ENCODE peak calls at places on chromosomes 7 and 10, in five cellular contexts. K is HCT116, X is RWPE1, W is suprapubic skin, G is B cell. F is an unnamed sample.

GRCh38 chr7:155001756-155002410 is 1.0 kb downstream of the PAXIP1 start:
- DNase-seq in K (no peak), X (no peak), W (no peak), G (no peak), F (peak)

GRCh38 chr7:121479466-121479865 is 83.4 kb upstream of the FAM3C start:
- DNase-seq in K (no peak), X (no peak), W (no peak), G (no peak), F (no peak)

GRCh38 chr10:98967601-98968000 is 268.1 kb downstream of the HPSE2 start:
- DNase-seq in K (no peak), X (no peak), W (no peak), G (no peak), F (no peak)

GRCh38 chr7:139762886-139763285 is 14.9 kb downstream of the HIPK2 start:
- DNase-seq in K (no peak), X (no peak), W (no peak), G (no peak), F (no peak)

GRCh38 chr7:133652547-133652946 is 399.7 kb downstream of the EXOC4 start:
- DNase-seq in K (no peak), X (no peak), W (no peak), G (no peak), F (no peak)

GRCh38 chr7:5692112-5692844 is 89.2 kb downstream of the RNF216 start:
- DNase-seq in K (no peak), X (peak), W (peak), G (no peak), F (no peak)

GRCh38 chr10:115093776-115094361 is 704 bp downstream of the ATRNL1 start:
- DNase-seq in K (no peak), X (no peak), W (no peak), G (no peak), F (peak)

GRCh38 chr7:128919241-128919640 is 8.7 kb upstream of the KCP start:
- DNase-seq in K (no peak), X (no peak), W (peak), G (peak), F (peak)

GRCh38 chr7:159027091-159027802 is 117.4 kb downstream of the VIPR2 start:
- DNase-seq in K (no peak), X (peak), W (peak), G (no peak), F (no peak)

GRCh38 chr7:25235471-25235870 is 7.2 kb upstream of the NPVF start:
- DNase-seq in K (no peak), X (no peak), W (no peak), G (no peak), F (no peak)

GRCh38 chr7:43522406-43523156 is 60.3 kb upstream of the STK17A start:
- DNase-seq in K (no peak), X (peak), W (no peak), G (no peak), F (no peak)

GRCh38 chr7:1403844-1404404 is 55.3 kb downstream of the MICALL2 start:
- DNase-seq in K (no peak), X (no peak), W (no peak), G (no peak), F (no peak)

GRCh38 chr10:31142026-31142425 is 110.4 kb upstream of the ZNF438 start:
- DNase-seq in K (no peak), X (no peak), W (no peak), G (no peak), F (no peak)

GRCh38 chr10:111650088-111650487 is 533.5 kb downstream of the GPAM start:
- DNase-seq in K (no peak), X (no peak), W (no peak), G (no peak), F (no peak)

GRCh38 chr7:121301441-121302213 is 27.2 kb upstream of the WNT16 start:
- DNase-seq in K (no peak), X (no peak), W (no peak), G (no peak), F (no peak)

GRCh38 chr10:129564923-129565322 is 97.9 kb downstream of the MGMT start:
- DNase-seq in K (no peak), X (no peak), W (no peak), G (no peak), F (no peak)

GRCh38 chr10:5492929-5493576 is 6.3 kb downstream of the CALML5 start:
- DNase-seq in K (no peak), X (no peak), W (peak), G (no peak), F (no peak)

GRCh38 chr10:47452495-47453434 is 31.1 kb downstream of the ANXA8 start:
- DNase-seq in K (no peak), X (no peak), W (peak), G (no peak), F (peak)

GRCh38 chr10:4285121-4285520 is 500.1 kb upstream of the KLF6 start:
- DNase-seq in K (no peak), X (no peak), W (no peak), G (no peak), F (no peak)

GRCh38 chr10:51377932-51378206 is 303.6 kb downstream of the PRKG1 start:
- DNase-seq in K (no peak), X (no peak), W (no peak), G (no peak), F (no peak)

GRCh38 chr10:30503700-30504462 is 69.9 kb downstream of the MAP3K8 start:
- DNase-seq in K (no peak), X (no peak), W (no peak), G (no peak), F (no peak)

GRCh38 chr10:121975295-121976086 is 474 bp upstream of the NSMCE4A start:
- DNase-seq in K (no peak), X (no peak), W (no peak), G (no peak), F (no peak)

GRCh38 chr7:125130173-125130572 is 200.5 kb upstream of the POT1 start:
- DNase-seq in K (no peak), X (no peak), W (no peak), G (no peak), F (no peak)

GRCh38 chr10:96321822-96322221 is 17.6 kb downstream of the DNTT start:
- DNase-seq in K (no peak), X (no peak), W (no peak), G (no peak), F (no peak)
- TF ChIP-seq CTCF in K (peak), X (no peak), W (no peak), G (no peak), F (no peak)

GRCh38 chr10:101012525-101013364 is 13.1 kb downstream of the LZTS2 start:
- DNase-seq in K (peak), X (peak), W (peak), G (peak), F (peak)

GRCh38 chr10:101011517-101012423 is 12.2 kb downstream of the LZTS2 start:
- DNase-seq in K (no peak), X (no peak), W (no peak), G (no peak), F (no peak)

GRCh38 chr10:101014230-101014884 is 14.7 kb downstream of the LZTS2 start:
- DNase-seq in K (no peak), X (peak), W (peak), G (peak), F (peak)

GRCh38 chr10:101014966-101015581 is 15.5 kb downstream of the LZTS2 start:
- DNase-seq in K (no peak), X (peak), W (no peak), G (no peak), F (no peak)

DNA sequence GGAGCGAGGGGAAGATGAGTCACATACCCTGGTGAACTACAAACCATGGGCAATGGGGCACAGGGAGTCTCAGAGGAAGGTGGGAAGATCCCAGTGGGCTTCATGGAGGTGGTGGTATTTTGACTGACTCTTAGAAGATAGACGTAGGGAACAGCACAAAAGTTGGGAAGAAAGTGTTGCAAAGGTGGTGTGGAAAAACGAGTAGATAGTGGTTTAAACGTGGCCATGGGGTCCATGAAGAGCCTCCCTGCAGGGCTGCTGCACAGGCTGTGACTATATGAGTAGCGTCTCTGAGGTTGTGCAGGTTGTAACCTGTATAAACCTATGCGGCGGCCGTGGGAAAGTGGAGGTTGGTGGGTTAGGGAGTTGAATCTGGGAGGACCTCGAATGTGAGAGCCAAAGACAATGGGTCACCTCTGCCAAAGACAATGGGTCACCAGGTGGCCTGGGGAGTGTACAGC is 13.8 kb downstream of the LZTS2 start:
- DNase-seq in K (no peak), X (no peak), W (no peak), G (no peak), F (no peak)
- TF ChIP-seq CTCF in K (peak), X (no peak), W (no peak), G (no peak), F (no peak)

GRCh38 chr7:143129051-143129450 is 2.8 kb upstream of the PIP start:
- DNase-seq in K (no peak), X (no peak), W (no peak), G (no peak), F (no peak)
- TF ChIP-seq CTCF in K (no peak), X (no peak), W (no peak), G (no peak), F (no peak)

GRCh38 chr7:123143206-123143605 is 56.6 kb downstream of the SLC13A1 start:
- DNase-seq in K (no peak), X (no peak), W (no peak), G (no peak), F (no peak)

GRCh38 chr7:123151443-123151842 is 48.3 kb downstream of the SLC13A1 start:
- DNase-seq in K (no peak), X (no peak), W (no peak), G (no peak), F (no peak)

GRCh38 chr7:123154231-123154860 is 45.4 kb downstream of the SLC13A1 start:
- DNase-seq in K (peak), X (peak), W (no peak), G (no peak), F (peak)

GRCh38 chr7:123148813-123149212 is 51.0 kb downstream of the SLC13A1 start:
- DNase-seq in K (no peak), X (no peak), W (no peak), G (no peak), F (no peak)
- TF ChIP-seq CTCF in K (no peak), X (no peak), W (no peak), G (no peak), F (no peak)

DNA sequence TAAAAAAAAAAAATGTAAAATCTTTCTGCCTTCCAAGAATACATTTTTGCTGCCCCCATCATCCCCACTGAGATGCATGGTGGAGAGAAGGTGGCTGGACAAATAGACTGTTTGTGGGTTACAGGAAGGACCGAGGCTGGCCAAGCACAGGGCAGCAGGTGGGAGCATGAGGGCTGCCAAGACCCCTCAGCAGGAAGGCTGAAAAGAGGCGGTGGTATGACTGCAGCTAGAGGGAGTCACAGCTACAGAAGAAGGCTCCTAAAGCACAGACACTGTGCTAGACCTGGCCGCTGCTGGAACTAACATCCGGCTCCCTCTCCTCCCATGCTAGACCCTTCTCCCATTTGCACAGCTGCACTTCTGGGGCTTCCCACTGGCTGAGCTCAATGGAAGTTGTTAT is 289.6 kb downstream of the TCERG1L start:
- DNase-seq in K (no peak), X (no peak), W (no peak), G (no peak), F (no peak)
- TF ChIP-seq CTCF in K (no peak), X (no peak), W (no peak), G (no peak), F (no peak)

GRCh38 chr7:38409524-38409923 is 136.1 kb upstream of the TARP start:
- DNase-seq in K (no peak), X (no peak), W (no peak), G (no peak), F (no peak)

GRCh38 chr7:38413784-38414183 is 140.3 kb upstream of the TARP start:
- DNase-seq in K (no peak), X (no peak), W (no peak), G (no peak), F (no peak)

GRCh38 chr7:38410056-38410455 is 136.6 kb upstream of the TARP start:
- DNase-seq in K (no peak), X (no peak), W (no peak), G (no peak), F (no peak)

DNA sequence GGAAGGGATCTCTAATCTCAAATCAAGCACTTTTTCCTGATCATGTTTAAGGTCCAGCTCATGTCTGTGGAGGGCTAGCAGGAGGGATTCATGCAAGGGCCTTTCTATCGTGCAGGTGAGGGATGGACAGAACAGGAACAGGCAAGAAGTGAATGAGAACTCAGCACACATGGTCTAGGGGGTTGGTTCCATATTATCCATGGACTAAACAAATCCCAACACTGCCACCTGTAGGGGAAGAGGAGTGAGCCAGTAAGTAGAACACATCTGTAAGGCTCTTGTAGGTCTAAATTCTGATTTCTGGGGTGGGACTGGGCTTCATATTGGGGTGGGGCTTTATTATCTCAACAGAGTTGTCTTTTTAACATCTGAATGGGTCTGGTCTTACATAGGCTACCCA is 138.0 kb upstream of the TARP start:
- DNase-seq in K (peak), X (no peak), W (no peak), G (no peak), F (no peak)
- TF ChIP-seq CTCF in K (peak), X (no peak), W (no peak), G (no peak), F (no peak)

GRCh38 chr7:36630112-36630650 is 94.1 kb downstream of the AOAH start:
- DNase-seq in K (no peak), X (no peak), W (no peak), G (no peak), F (no peak)

GRCh38 chr7:36637417-36637816 is 86.9 kb downstream of the AOAH start:
- DNase-seq in K (no peak), X (no peak), W (no peak), G (no peak), F (no peak)

GRCh38 chr7:36638140-36638539 is 86.2 kb downstream of the AOAH start:
- DNase-seq in K (no peak), X (no peak), W (no peak), G (no peak), F (no peak)

GRCh38 chr7:36638586-36639265 is 85.6 kb downstream of the AOAH start:
- DNase-seq in K (no peak), X (no peak), W (no peak), G (no peak), F (no peak)

GRCh38 chr7:36633377-36633776 is 90.9 kb downstream of the AOAH start:
- DNase-seq in K (no peak), X (no peak), W (no peak), G (no peak), F (no peak)
- TF ChIP-seq CTCF in K (no peak), X (no peak), W (no peak), G (no peak), F (no peak)

GRCh38 chr7:149796287-149796860 is 23.0 kb upstream of the ZNF467 start:
- DNase-seq in K (no peak), X (no peak), W (no peak), G (no peak), F (no peak)
- TF ChIP-seq CTCF in K (no peak), X (no peak), W (no peak), G (no peak), F (no peak)